ENCODE peak calls at places on chromosomes 7 and 10, in six cellular contexts. R is right cardiac atrium, Q is testis, U is GM06990, A is upper lobe of left lung, I is BE2C. G is an unnamed sample.

GRCh38 chr10:100024741-100025140 is 15.0 kb upstream of the DNMBP start:
- DNase-seq in A (no peak), R (no peak), I (no peak), Q (no peak), U (no peak), G (no peak)

GRCh38 chr10:80196270-80196949 is 8.9 kb downstream of the ANXA11 start:
- DNase-seq in Q (no peak), U (peak), A (peak), R (no peak), I (no peak), G (peak)

GRCh38 chr7:105493928-105494325 is 28.1 kb downstream of the PUS7 start:
- DNase-seq in R (no peak), U (no peak), A (peak), I (no peak), Q (no peak), G (no peak)

GRCh38 chr7:98670186-98670585 is 53.1 kb downstream of the NPTX2 start:
- DNase-seq in U (no peak), A (no peak), I (no peak), R (no peak), Q (no peak), G (no peak)

GRCh38 chr7:31735991-31736982 is 49.3 kb downstream of the PPP1R17 start:
- DNase-seq in A (peak), Q (peak), R (peak), U (peak), I (peak), G (peak)

GRCh38 chr7:140122975-140123374 is 53.8 kb downstream of the KDM7A start:
- DNase-seq in U (no peak), R (no peak), A (no peak), Q (no peak), I (no peak), G (no peak)

GRCh38 chr10:110373059-110373458 is 68.3 kb upstream of the SMNDC1 start:
- DNase-seq in R (no peak), Q (no peak), A (no peak), I (no peak), U (no peak), G (no peak)

GRCh38 chr7:131265227-131265626 is 62.4 kb upstream of the MKLN1 start:
- DNase-seq in Q (no peak), R (peak), U (no peak), I (no peak), A (peak), G (no peak)

GRCh38 chr7:28900311-28900710 is 57.8 kb downstream of the TRIL start:
- DNase-seq in R (no peak), U (no peak), A (no peak), Q (no peak), I (no peak), G (no peak)

GRCh38 chr7:149690688-149691446 is 82.5 kb downstream of the ZNF467 start:
- DNase-seq in I (peak), A (no peak), U (no peak), Q (peak), R (peak), G (no peak)

GRCh38 chr10:16626697-16627096 is 105.0 kb upstream of the C1QL3 start:
- DNase-seq in Q (no peak), A (no peak), I (no peak), R (no peak), U (no peak), G (no peak)

DNA sequence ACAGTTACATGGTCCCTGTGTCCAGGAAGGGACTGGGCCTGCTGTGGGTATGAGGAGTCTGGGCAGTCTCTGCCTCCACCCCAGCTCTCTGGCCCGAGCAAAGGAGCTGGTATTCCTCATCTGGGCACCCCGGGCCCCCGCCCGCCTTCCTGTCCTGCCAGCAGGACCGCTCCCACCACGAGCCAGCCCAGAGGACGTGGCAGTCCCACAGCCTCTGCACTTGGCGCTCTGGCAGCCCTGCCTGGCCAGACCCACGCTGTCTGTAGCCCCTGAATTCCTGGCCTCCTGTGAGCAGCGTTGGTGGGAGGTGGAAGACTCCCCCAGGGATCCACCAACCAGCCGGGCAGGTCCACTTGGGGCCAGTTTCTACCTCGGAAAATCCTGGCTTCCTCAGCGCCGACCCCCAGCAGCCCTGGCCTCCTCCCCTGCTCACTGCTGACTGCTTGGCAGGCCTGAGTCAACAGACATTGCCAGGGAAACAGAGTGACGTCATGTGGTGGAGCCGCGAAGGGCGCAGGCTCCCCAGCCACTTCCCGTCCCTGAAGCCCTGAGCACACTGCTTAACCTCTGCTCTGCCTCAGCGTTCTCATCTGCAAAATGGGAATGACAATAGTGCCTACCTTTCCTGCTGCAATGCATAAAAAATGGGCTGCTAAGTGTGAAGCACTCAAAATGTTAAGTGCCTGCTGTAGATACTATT is 21.6 kb upstream of the LIMK1 start:
- DNase-seq in Q (peak), R (peak), I (no peak), A (peak), U (peak), G (peak)
- H3K4me3 ChIP-seq in Q (no peak), R (no peak), I (no peak), A (peak), U (no peak), G (peak)

GRCh38 chr7:129535896-129536295 is 33.6 kb downstream of the SMKR1 start:
- DNase-seq in Q (peak), I (no peak), U (no peak), A (no peak), R (no peak), G (no peak)
- H3K4me3 ChIP-seq in Q (no peak), I (no peak), U (no peak), A (no peak), R (no peak), G (no peak)

GRCh38 chr7:157397751-157398691 is 61.2 kb downstream of the DNAJB6 start:
- DNase-seq in A (no peak), U (no peak), Q (peak), R (peak), I (peak), G (peak)
- H3K4me3 ChIP-seq in A (no peak), U (no peak), Q (no peak), R (no peak), I (peak), G (no peak)

GRCh38 chr7:22277375-22277774 is 79.6 kb downstream of the RAPGEF5 start:
- DNase-seq in U (no peak), Q (no peak), A (no peak), I (no peak), R (no peak), G (no peak)

GRCh38 chr7:22280031-22280430 is 76.9 kb downstream of the RAPGEF5 start:
- DNase-seq in I (no peak), U (no peak), Q (no peak), A (no peak), R (no peak), G (no peak)

GRCh38 chr7:22281481-22281880 is 75.5 kb downstream of the RAPGEF5 start:
- DNase-seq in U (no peak), A (no peak), R (no peak), Q (no peak), I (no peak), G (no peak)

GRCh38 chr7:22275574-22276150 is 81.3 kb downstream of the RAPGEF5 start:
- DNase-seq in Q (no peak), R (no peak), U (no peak), I (no peak), A (no peak), G (no peak)

DNA sequence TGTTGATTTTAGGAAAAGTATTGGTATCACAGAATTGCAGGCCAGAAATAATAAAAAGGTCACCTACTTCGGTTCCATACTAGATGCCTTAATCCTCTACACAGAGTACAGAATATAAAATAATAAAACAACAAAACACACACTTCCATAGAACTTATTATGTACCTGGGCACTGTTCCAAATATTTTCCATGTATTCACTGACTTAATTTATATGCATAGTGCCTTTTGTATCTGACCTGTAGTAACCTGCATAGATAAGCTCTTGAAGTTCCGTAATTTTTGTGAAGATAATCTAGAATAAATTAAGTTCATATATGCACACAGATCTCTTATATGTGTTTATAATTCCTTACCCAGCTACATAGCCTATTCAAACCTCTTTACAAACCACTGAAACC is 78.3 kb downstream of the RAPGEF5 start:
- DNase-seq in U (no peak), Q (no peak), R (no peak), I (no peak), A (no peak), G (no peak)
- H3K4me3 ChIP-seq in U (no peak), Q (no peak), R (no peak), I (no peak), A (no peak), G (no peak)

GRCh38 chr10:122115874-122116273 is 126.9 kb downstream of the TACC2 start:
- DNase-seq in U (no peak), Q (no peak), I (no peak), A (no peak), R (no peak), G (no peak)

GRCh38 chr10:122114156-122114747 is 125.3 kb downstream of the TACC2 start:
- DNase-seq in I (peak), R (no peak), A (no peak), Q (no peak), U (no peak), G (peak)

GRCh38 chr10:122113161-122113944 is 124.4 kb downstream of the TACC2 start:
- DNase-seq in R (peak), A (peak), U (no peak), Q (peak), I (peak), G (peak)

GRCh38 chr10:122112625-122113160 is 123.7 kb downstream of the TACC2 start:
- DNase-seq in R (peak), Q (peak), I (peak), U (no peak), A (peak), G (peak)

GRCh38 chr10:122112021-122112616 is 123.2 kb downstream of the TACC2 start:
- DNase-seq in Q (peak), R (no peak), U (no peak), I (no peak), A (no peak), G (no peak)
- H3K4me3 ChIP-seq in Q (peak), R (peak), U (no peak), I (peak), A (peak), G (peak)

DNA sequence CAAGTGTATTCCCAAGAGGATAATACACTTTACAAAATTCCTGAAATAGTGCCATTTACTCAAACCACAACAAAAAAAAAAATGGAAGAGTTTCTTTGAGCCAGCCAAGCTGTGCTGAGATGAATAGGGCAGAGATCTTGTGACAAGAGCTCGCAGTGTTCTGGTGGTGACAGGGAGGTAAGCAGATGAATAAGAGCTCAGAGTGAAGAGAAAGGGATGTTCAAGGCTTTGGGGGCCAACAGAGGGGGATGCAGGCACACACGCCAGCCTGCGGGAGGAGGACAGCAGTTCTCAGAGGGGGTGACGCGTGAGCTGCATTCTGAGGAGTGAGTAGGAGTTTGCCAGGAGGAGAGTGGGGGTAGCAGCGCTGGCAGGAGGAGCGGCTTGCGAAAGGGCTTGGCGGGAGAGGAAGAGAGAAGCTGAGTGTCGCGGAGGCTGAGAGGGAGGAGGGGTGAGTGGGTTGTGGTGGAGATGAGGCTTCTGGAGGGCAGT is 194.4 kb upstream of the IMMP2L start:
- DNase-seq in A (no peak), Q (peak), I (no peak), U (no peak), R (peak), G (peak)
- H3K4me3 ChIP-seq in A (no peak), Q (no peak), I (no peak), U (no peak), R (no peak), G (no peak)

GRCh38 chr7:63039882-63040281 is 958.8 kb upstream of the ZNF722 start:
- DNase-seq in U (no peak), Q (no peak), I (no peak), A (no peak), R (no peak), G (no peak)
- H3K4me3 ChIP-seq in U (no peak), Q (no peak), I (no peak), A (no peak), R (no peak), G (no peak)

GRCh38 chr10:29438271-29438670 is 149.4 kb downstream of the LYZL1 start:
- DNase-seq in A (no peak), U (no peak), I (no peak), Q (no peak), R (no peak), G (no peak)
- H3K4me3 ChIP-seq in A (no peak), U (no peak), I (no peak), Q (no peak), R (no peak), G (no peak)

G was measured in heart left ventricle.